ENCODE peak calls at places on chromosomes 11 and 22, in nine cellular contexts. D is Panc1; M is skeletal muscle cell; U is dorsolateral prefrontal cortex; O is NCI-H460; Q is naive thymus-derived CD8-positive, alpha-beta T cell; L is MG63; G is NCI-H1436; S is SK-MEL-5. J is an unnamed sample.

GRCh38 chr22:20093437-20093836 is 13.4 kb downstream of the DGCR8 start:
- DNase-seq in O (no peak), D (no peak), G (no peak), U (peak; percentile 68), Q (no peak), M (no peak), S (no peak), L (peak; percentile 50), J (no peak)

GRCh38 chr11:17563248-17563647 is 16.2 kb downstream of the OTOG start:
- DNase-seq in M (no peak), L (peak; percentile 6), D (no peak), U (no peak), S (peak; percentile 43), G (no peak), O (no peak), Q (no peak), J (no peak)

GRCh38 chr11:74816664-74817063 is 68.0 kb downstream of the RNF169 start:
- DNase-seq in S (no peak), G (no peak), O (no peak), M (no peak), U (no peak), Q (no peak), D (no peak), L (no peak), J (no peak)

GRCh38 chr11:74147199-74147929 is 23.4 kb downstream of the C2CD3 start:
- DNase-seq in O (no peak), D (no peak), U (no peak), M (no peak), L (no peak), Q (no peak), S (no peak), G (no peak), J (no peak)

GRCh38 chr11:123458501-123458900 is 28.4 kb downstream of the GRAMD1B start:
- DNase-seq in D (no peak), O (no peak), U (no peak), Q (no peak), L (no peak), S (no peak), M (no peak), G (no peak), J (no peak)

GRCh38 chr11:17983569-17983968 is 29.3 kb downstream of the SERGEF start:
- DNase-seq in G (no peak), U (no peak), L (no peak), M (no peak), S (no peak), Q (no peak), O (no peak), D (no peak), J (no peak)

GRCh38 chr11:112925516-112926310 is 35.5 kb upstream of the NCAM1 start:
- DNase-seq in G (no peak), S (no peak), U (no peak), O (no peak), M (no peak), D (no peak), L (no peak), Q (no peak), J (peak; percentile 18)

GRCh38 chr22:29004647-29005371 is 56.8 kb downstream of the C22orf31 start:
- DNase-seq in U (peak; percentile 52), M (no peak), G (peak; percentile 14), S (no peak), O (no peak), D (no peak), Q (no peak), L (no peak), J (no peak)

GRCh38 chr11:59053387-59053786 is 32.7 kb upstream of the GLYATL1B start:
- DNase-seq in O (peak; percentile 34), S (peak; percentile 69), G (no peak), L (peak; percentile 30), M (no peak), D (peak; percentile 10), U (peak; percentile 72), Q (peak; percentile 72), J (no peak)

GRCh38 chr11:110086892-110087309 is 6.3 kb upstream of the ZC3H12C start:
- DNase-seq in L (peak; percentile 48), Q (no peak), M (peak; percentile 69), D (no peak), G (no peak), S (peak; percentile 78), O (no peak), U (no peak), J (peak; percentile 56)

GRCh38 chr11:45939836-45940235 is 17.4 kb downstream of the LARGE2 start:
- DNase-seq in Q (no peak), M (no peak), D (no peak), L (no peak), O (no peak), U (no peak), S (no peak), G (no peak), J (no peak)

GRCh38 chr11:115065314-115065713 is 387.0 kb downstream of the NXPE2 start:
- DNase-seq in G (no peak), Q (no peak), O (no peak), U (no peak), D (no peak), L (no peak), S (no peak), M (no peak), J (no peak)

GRCh38 chr11:134282121-134283045 is 6.2 kb downstream of the GLB1L3 start:
- DNase-seq in M (no peak), U (no peak), S (no peak), G (no peak), O (no peak), D (no peak), Q (no peak), L (peak; percentile 47), J (no peak)

GRCh38 chr11:131674051-131674755 is 303.8 kb downstream of the NTM start:
- DNase-seq in D (peak; percentile 47), G (peak; percentile 22), L (peak; percentile 77), S (peak; percentile 64), M (peak; percentile 67), Q (no peak), O (peak; percentile 42), U (peak; percentile 91), J (peak; percentile 59)

GRCh38 chr11:111444040-111444439 is 65.0 kb upstream of the POU2AF1 start:
- DNase-seq in G (no peak), M (no peak), Q (no peak), L (no peak), S (no peak), D (no peak), O (no peak), U (no peak), J (no peak)

GRCh38 chr22:42178910-42179495 is 48.4 kb upstream of the CYP2D6 start:
- DNase-seq in O (no peak), D (no peak), S (no peak), L (no peak), M (no peak), Q (no peak), G (no peak), U (no peak), J (no peak)

GRCh38 chr11:23789938-23790371 is 706.9 kb upstream of the LUZP2 start:
- DNase-seq in Q (no peak), S (no peak), G (no peak), L (no peak), O (no peak), D (no peak), M (peak; percentile 52), U (no peak), J (peak; percentile 2)

GRCh38 chr22:29144786-29145160 is 60.9 kb upstream of the EMID1 start:
- DNase-seq in L (no peak), D (no peak), Q (no peak), S (no peak), G (no peak), M (no peak), O (no peak), U (no peak), J (no peak)

GRCh38 chr11:30143098-30143705 is 87.6 kb upstream of the FSHB start:
- DNase-seq in O (peak; percentile 55), M (no peak), Q (no peak), D (peak; percentile 25), L (no peak), U (no peak), G (peak; percentile 2), S (peak; percentile 75), J (no peak)

GRCh38 chr11:62370743-62371440 is 33.6 kb downstream of the ASRGL1 start:
- DNase-seq in L (no peak), U (no peak), G (no peak), Q (peak; percentile 39), D (no peak), O (no peak), M (no peak), S (no peak), J (no peak)

GRCh38 chr22:46066691-46067090 is 83.6 kb upstream of the PPARA start:
- DNase-seq in D (no peak), L (peak; percentile 62), G (peak; percentile 30), O (no peak), S (peak; percentile 40), Q (no peak), M (no peak), U (peak; percentile 44), J (no peak)

GRCh38 chr11:121767433-121767832 is 314.7 kb upstream of the SORL1-AS1 start:
- DNase-seq in U (no peak), G (no peak), O (no peak), Q (no peak), D (no peak), S (peak; percentile 53), M (no peak), L (no peak), J (no peak)

GRCh38 chr11:79119491-79120284 is 321.1 kb downstream of the TENM4 start:
- DNase-seq in L (no peak), S (peak; percentile 98), O (no peak), Q (no peak), M (no peak), U (peak; percentile 65), G (no peak), D (no peak), J (no peak)

GRCh38 chr11:117876341-117877119 is at the start of gene FXYD6:
- DNase-seq in G (peak; percentile 51), D (no peak), U (peak; percentile 59), M (no peak), O (no peak), S (peak; percentile 5), L (peak; percentile 29), Q (peak; percentile 11), J (no peak)

GRCh38 chr11:128451651-128452470 is 135.5 kb downstream of the ETS1 start:
- DNase-seq in D (no peak), M (peak; percentile 41), O (no peak), L (no peak), U (peak; percentile 64), Q (no peak), G (no peak), S (peak; percentile 66), J (no peak)

GRCh38 chr11:2885017-2885675 is 429 bp downstream of the CDKN1C start:
- DNase-seq in G (no peak), Q (peak; percentile 32), D (no peak), O (no peak), L (peak; percentile 26), M (no peak), U (peak; percentile 36), S (peak; percentile 55), J (no peak)

GRCh38 chr22:35258144-35258988 is 1.1 kb downstream of the HMGXB4 start:
- DNase-seq in Q (no peak), D (no peak), O (no peak), M (no peak), S (peak; percentile 6), L (peak; percentile 8), U (no peak), G (no peak), J (no peak)

GRCh38 chr11:99117603-99118002 is 96.9 kb downstream of the CNTN5 start:
- DNase-seq in L (no peak), U (no peak), D (no peak), Q (no peak), S (peak; percentile 48), O (no peak), G (no peak), M (no peak), J (no peak)

J was measured in epithelial cell of prostate.